ENCODE peak calls at places on chromosomes 4 and X, in eight cellular contexts. One of them, this sample, is unnamed.

GRCh38 chr4:98253499-98253898 is 7.7 kb upstream of the RAP1GDS1 start:
- DNase-seq in MM.1S: no peak
- DNase-seq in H9: no peak
- DNase-seq in suprapubic skin: no peak
- DNase-seq in pancreas: no peak
- DNase-seq in astrocyte of the spinal cord: no peak
- DNase-seq in lung: no peak
- DNase-seq in CD4-positive, alpha-beta T cell: no peak
- DNase-seq in this sample: no peak

GRCh38 chrX:148500428-148501120 is at the start of gene AFF2:
- DNase-seq in pancreas: peak
- DNase-seq in H9: peak
- DNase-seq in CD4-positive, alpha-beta T cell: no peak
- DNase-seq in lung: peak
- DNase-seq in astrocyte of the spinal cord: peak
- DNase-seq in suprapubic skin: peak
- DNase-seq in MM.1S: peak
- DNase-seq in this sample: peak

GRCh38 chrX:114626323-114626722 is 42.4 kb downstream of the HTR2C start:
- DNase-seq in lung: no peak
- DNase-seq in suprapubic skin: no peak
- DNase-seq in astrocyte of the spinal cord: peak
- DNase-seq in pancreas: no peak
- DNase-seq in CD4-positive, alpha-beta T cell: no peak
- DNase-seq in MM.1S: peak
- DNase-seq in H9: no peak
- DNase-seq in this sample: no peak

GRCh38 chr4:184954482-184954881 is 63.8 kb upstream of the HELT start:
- DNase-seq in astrocyte of the spinal cord: no peak
- DNase-seq in suprapubic skin: no peak
- DNase-seq in MM.1S: no peak
- DNase-seq in CD4-positive, alpha-beta T cell: no peak
- DNase-seq in lung: no peak
- DNase-seq in H9: no peak
- DNase-seq in pancreas: no peak
- DNase-seq in this sample: no peak

GRCh38 chr4:19462117-19462516 is 789.6 kb upstream of the SLIT2 start:
- DNase-seq in astrocyte of the spinal cord: no peak
- DNase-seq in MM.1S: no peak
- DNase-seq in CD4-positive, alpha-beta T cell: no peak
- DNase-seq in H9: no peak
- DNase-seq in suprapubic skin: no peak
- DNase-seq in lung: no peak
- DNase-seq in pancreas: no peak
- DNase-seq in this sample: no peak

GRCh38 chr4:84495448-84496221 is 3.5 kb downstream of the NKX6-1 start:
- DNase-seq in astrocyte of the spinal cord: peak
- DNase-seq in MM.1S: no peak
- DNase-seq in lung: no peak
- DNase-seq in H9: peak
- DNase-seq in pancreas: peak
- DNase-seq in suprapubic skin: no peak
- DNase-seq in CD4-positive, alpha-beta T cell: no peak
- DNase-seq in this sample: no peak

GRCh38 chrX:100995469-100995868 is 26.0 kb downstream of the ARL13A start:
- DNase-seq in suprapubic skin: no peak
- DNase-seq in lung: no peak
- DNase-seq in pancreas: no peak
- DNase-seq in H9: no peak
- DNase-seq in CD4-positive, alpha-beta T cell: no peak
- DNase-seq in MM.1S: no peak
- DNase-seq in astrocyte of the spinal cord: peak
- DNase-seq in this sample: no peak

GRCh38 chrX:150460781-150461180 is 97.7 kb downstream of the MAMLD1 start:
- DNase-seq in suprapubic skin: no peak
- DNase-seq in pancreas: no peak
- DNase-seq in astrocyte of the spinal cord: no peak
- DNase-seq in lung: no peak
- DNase-seq in CD4-positive, alpha-beta T cell: no peak
- DNase-seq in H9: no peak
- DNase-seq in MM.1S: no peak
- DNase-seq in this sample: no peak

GRCh38 chr4:158046345-158046744 is 126.5 kb downstream of the GASK1B start:
- DNase-seq in lung: no peak
- DNase-seq in suprapubic skin: no peak
- DNase-seq in MM.1S: no peak
- DNase-seq in pancreas: no peak
- DNase-seq in H9: no peak
- DNase-seq in CD4-positive, alpha-beta T cell: no peak
- DNase-seq in astrocyte of the spinal cord: no peak
- DNase-seq in this sample: no peak

GRCh38 chr4:141486375-141486997 is 149.9 kb upstream of the IL15 start:
- DNase-seq in pancreas: no peak
- DNase-seq in H9: no peak
- DNase-seq in MM.1S: no peak
- DNase-seq in lung: no peak
- DNase-seq in suprapubic skin: no peak
- DNase-seq in CD4-positive, alpha-beta T cell: no peak
- DNase-seq in astrocyte of the spinal cord: peak
- DNase-seq in this sample: no peak

GRCh38 chrX:113275769-113276168 is 435.1 kb upstream of the AMOT start:
- DNase-seq in H9: no peak
- DNase-seq in pancreas: no peak
- DNase-seq in CD4-positive, alpha-beta T cell: no peak
- DNase-seq in astrocyte of the spinal cord: no peak
- DNase-seq in lung: no peak
- DNase-seq in MM.1S: no peak
- DNase-seq in suprapubic skin: no peak
- DNase-seq in this sample: no peak

GRCh38 chr4:41013746-41014145 is 200.6 kb downstream of the APBB2 start:
- DNase-seq in suprapubic skin: no peak
- DNase-seq in CD4-positive, alpha-beta T cell: no peak
- DNase-seq in H9: no peak
- DNase-seq in MM.1S: no peak
- DNase-seq in pancreas: no peak
- DNase-seq in lung: no peak
- DNase-seq in astrocyte of the spinal cord: no peak
- DNase-seq in this sample: no peak

GRCh38 chrX:108032944-108033343 is 11.9 kb upstream of the VSIG1 start:
- DNase-seq in suprapubic skin: no peak
- DNase-seq in CD4-positive, alpha-beta T cell: no peak
- DNase-seq in MM.1S: no peak
- DNase-seq in pancreas: no peak
- DNase-seq in lung: no peak
- DNase-seq in astrocyte of the spinal cord: no peak
- DNase-seq in H9: no peak
- DNase-seq in this sample: no peak

GRCh38 chr4:16289872-16290554 is 63.7 kb upstream of the TAPT1 start:
- DNase-seq in H9: no peak
- DNase-seq in lung: no peak
- DNase-seq in MM.1S: peak
- DNase-seq in pancreas: no peak
- DNase-seq in CD4-positive, alpha-beta T cell: no peak
- DNase-seq in astrocyte of the spinal cord: peak
- DNase-seq in suprapubic skin: no peak
- DNase-seq in this sample: peak

GRCh38 chr4:22778547-22779163 is 85.9 kb downstream of the GBA3 start:
- DNase-seq in CD4-positive, alpha-beta T cell: no peak
- DNase-seq in astrocyte of the spinal cord: no peak
- DNase-seq in H9: peak
- DNase-seq in suprapubic skin: no peak
- DNase-seq in MM.1S: no peak
- DNase-seq in pancreas: peak
- DNase-seq in lung: no peak
- DNase-seq in this sample: no peak

GRCh38 chrX:2390754-2391153 is 110.0 kb downstream of the DHRSX start:
- DNase-seq in lung: no peak
- DNase-seq in suprapubic skin: no peak
- DNase-seq in astrocyte of the spinal cord: no peak
- DNase-seq in pancreas: no peak
- DNase-seq in H9: no peak
- DNase-seq in CD4-positive, alpha-beta T cell: no peak
- DNase-seq in MM.1S: no peak
- DNase-seq in this sample: no peak

GRCh38 chrX:2395261-2395850 is 105.4 kb downstream of the DHRSX start:
- DNase-seq in MM.1S: no peak
- DNase-seq in H9: no peak
- DNase-seq in suprapubic skin: no peak
- DNase-seq in pancreas: no peak
- DNase-seq in CD4-positive, alpha-beta T cell: no peak
- DNase-seq in lung: no peak
- DNase-seq in astrocyte of the spinal cord: no peak
- DNase-seq in this sample: no peak

GRCh38 chrX:2388669-2389068 is 112.1 kb downstream of the DHRSX start:
- DNase-seq in H9: no peak
- DNase-seq in MM.1S: no peak
- DNase-seq in astrocyte of the spinal cord: no peak
- DNase-seq in CD4-positive, alpha-beta T cell: no peak
- DNase-seq in lung: no peak
- DNase-seq in suprapubic skin: no peak
- DNase-seq in pancreas: no peak
- DNase-seq in this sample: no peak

GRCh38 chrX:2389324-2389723 is 111.5 kb downstream of the DHRSX start:
- DNase-seq in astrocyte of the spinal cord: no peak
- DNase-seq in CD4-positive, alpha-beta T cell: no peak
- DNase-seq in suprapubic skin: peak
- DNase-seq in H9: no peak
- DNase-seq in MM.1S: no peak
- DNase-seq in pancreas: no peak
- DNase-seq in lung: no peak
- DNase-seq in this sample: no peak

DNA sequence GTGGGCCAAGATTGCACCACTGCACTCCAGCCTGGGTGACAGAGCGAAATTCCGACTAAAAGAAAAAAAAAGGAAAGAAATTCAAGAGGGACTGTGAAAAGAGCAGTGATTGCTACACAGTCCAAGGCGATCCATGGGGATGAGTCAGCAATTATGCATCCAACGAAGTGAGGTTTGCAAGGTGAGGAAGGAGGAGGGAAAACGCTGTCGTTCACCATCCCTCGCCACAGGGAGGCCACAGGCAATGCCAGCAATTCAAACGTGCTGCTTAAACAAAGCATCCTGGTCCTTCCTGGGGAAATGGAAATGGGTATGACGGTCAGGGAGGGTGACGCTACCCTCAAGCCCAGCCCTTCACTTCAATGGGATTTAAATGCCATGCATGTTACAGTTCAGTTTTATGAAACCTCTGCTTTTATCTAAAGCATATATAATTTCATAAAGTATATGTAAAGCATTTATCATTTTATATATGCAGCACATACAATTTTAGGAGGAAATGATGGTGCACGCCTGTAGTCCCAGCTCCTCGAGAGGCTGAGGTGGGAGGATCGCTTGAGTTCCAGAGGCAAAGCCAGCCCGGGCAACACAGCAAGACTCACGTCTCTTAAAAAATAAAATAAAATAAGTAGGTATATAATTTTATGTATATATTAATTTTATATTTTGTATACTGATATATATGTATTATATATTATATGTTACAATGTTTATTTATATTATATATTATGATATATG is 108.7 kb downstream of the DHRSX start:
- DNase-seq in lung: no peak
- DNase-seq in H9: peak
- DNase-seq in astrocyte of the spinal cord: peak
- DNase-seq in MM.1S: no peak
- DNase-seq in suprapubic skin: no peak
- DNase-seq in CD4-positive, alpha-beta T cell: no peak
- DNase-seq in pancreas: no peak
- DNase-seq in this sample: no peak
- TF ChIP-seq CTCF in lung: no peak
- TF ChIP-seq CTCF in H9: no peak
- TF ChIP-seq CTCF in astrocyte of the spinal cord: no peak
- TF ChIP-seq CTCF in MM.1S: no peak
- TF ChIP-seq CTCF in suprapubic skin: no peak
- TF ChIP-seq CTCF in CD4-positive, alpha-beta T cell: no peak
- TF ChIP-seq CTCF in pancreas: no peak
- TF ChIP-seq CTCF in this sample: peak

GRCh38 chr4:155742310-155743015 is 16.4 kb upstream of the GUCY1B1 start:
- DNase-seq in pancreas: no peak
- DNase-seq in lung: no peak
- DNase-seq in astrocyte of the spinal cord: no peak
- DNase-seq in H9: no peak
- DNase-seq in CD4-positive, alpha-beta T cell: no peak
- DNase-seq in MM.1S: no peak
- DNase-seq in suprapubic skin: no peak
- DNase-seq in this sample: no peak
- TF ChIP-seq CTCF in pancreas: no peak
- TF ChIP-seq CTCF in lung: no peak
- TF ChIP-seq CTCF in astrocyte of the spinal cord: peak
- TF ChIP-seq CTCF in H9: peak
- TF ChIP-seq CTCF in CD4-positive, alpha-beta T cell: no peak
- TF ChIP-seq CTCF in MM.1S: no peak
- TF ChIP-seq CTCF in suprapubic skin: no peak
- TF ChIP-seq CTCF in this sample: peak

GRCh38 chr4:152372444-152372843 is 163.4 kb downstream of the FBXW7 start:
- DNase-seq in suprapubic skin: no peak
- DNase-seq in MM.1S: no peak
- DNase-seq in pancreas: no peak
- DNase-seq in astrocyte of the spinal cord: no peak
- DNase-seq in CD4-positive, alpha-beta T cell: no peak
- DNase-seq in H9: no peak
- DNase-seq in lung: no peak
- DNase-seq in this sample: no peak

GRCh38 chr4:152374153-152374552 is 161.7 kb downstream of the FBXW7 start:
- DNase-seq in pancreas: no peak
- DNase-seq in CD4-positive, alpha-beta T cell: no peak
- DNase-seq in lung: no peak
- DNase-seq in astrocyte of the spinal cord: no peak
- DNase-seq in suprapubic skin: no peak
- DNase-seq in MM.1S: no peak
- DNase-seq in H9: no peak
- DNase-seq in this sample: no peak

GRCh38 chr4:152374606-152375285 is 161.1 kb downstream of the FBXW7 start:
- DNase-seq in pancreas: no peak
- DNase-seq in CD4-positive, alpha-beta T cell: no peak
- DNase-seq in H9: no peak
- DNase-seq in lung: no peak
- DNase-seq in astrocyte of the spinal cord: no peak
- DNase-seq in suprapubic skin: no peak
- DNase-seq in MM.1S: no peak
- DNase-seq in this sample: no peak

GRCh38 chr4:152369203-152369902 is 166.5 kb downstream of the FBXW7 start:
- DNase-seq in suprapubic skin: no peak
- DNase-seq in astrocyte of the spinal cord: no peak
- DNase-seq in H9: no peak
- DNase-seq in MM.1S: no peak
- DNase-seq in lung: no peak
- DNase-seq in CD4-positive, alpha-beta T cell: no peak
- DNase-seq in pancreas: no peak
- DNase-seq in this sample: no peak

GRCh38 chr4:152369903-152370296 is 166.0 kb downstream of the FBXW7 start:
- DNase-seq in lung: no peak
- DNase-seq in CD4-positive, alpha-beta T cell: no peak
- DNase-seq in pancreas: no peak
- DNase-seq in H9: no peak
- DNase-seq in astrocyte of the spinal cord: peak
- DNase-seq in suprapubic skin: no peak
- DNase-seq in MM.1S: no peak
- DNase-seq in this sample: no peak
- TF ChIP-seq CTCF in lung: no peak
- TF ChIP-seq CTCF in CD4-positive, alpha-beta T cell: peak
- TF ChIP-seq CTCF in pancreas: no peak
- TF ChIP-seq CTCF in H9: peak
- TF ChIP-seq CTCF in astrocyte of the spinal cord: peak
- TF ChIP-seq CTCF in suprapubic skin: no peak
- TF ChIP-seq CTCF in MM.1S: peak
- TF ChIP-seq CTCF in this sample: peak

GRCh38 chr4:138062929-138063328 is 179.2 kb downstream of the SLC7A11 start:
- DNase-seq in H9: peak
- DNase-seq in CD4-positive, alpha-beta T cell: no peak
- DNase-seq in suprapubic skin: no peak
- DNase-seq in pancreas: no peak
- DNase-seq in astrocyte of the spinal cord: peak
- DNase-seq in lung: no peak
- DNase-seq in MM.1S: no peak
- DNase-seq in this sample: no peak
- TF ChIP-seq CTCF in H9: peak
- TF ChIP-seq CTCF in CD4-positive, alpha-beta T cell: no peak
- TF ChIP-seq CTCF in suprapubic skin: no peak
- TF ChIP-seq CTCF in pancreas: no peak
- TF ChIP-seq CTCF in astrocyte of the spinal cord: peak
- TF ChIP-seq CTCF in lung: no peak
- TF ChIP-seq CTCF in MM.1S: no peak
- TF ChIP-seq CTCF in this sample: no peak